ENCODE peak calls at places on chromosome 18, in six cellular contexts. One of them, this sample, is unnamed.

GRCh38 chr18:79873449-79874110 is 75.8 kb downstream of the KCNG2 start:
- DNase-seq in stimulated activated CD4-positive, alpha-beta T cell treated with anti-CD3 and anti-CD28 coated beads, Interleukin-15, amount 100 ng/mL, for 1 hour: no peak
- DNase-seq in stimulated activated naive CD4-positive, alpha-beta T cell treated with Interleukin-2 at 50 U/mL for 16 hours: no peak
- DNase-seq in CD8-positive, alpha-beta memory T cell: no peak
- DNase-seq in pons: no peak
- DNase-seq in cardiac muscle cell: peak
- DNase-seq in this sample: no peak

GRCh38 chr18:37298816-37299215 is 266.8 kb downstream of the CELF4 start:
- DNase-seq in stimulated activated CD4-positive, alpha-beta T cell treated with anti-CD3 and anti-CD28 coated beads, Interleukin-15, amount 100 ng/mL, for 1 hour: no peak
- DNase-seq in CD8-positive, alpha-beta memory T cell: no peak
- DNase-seq in cardiac muscle cell: no peak
- DNase-seq in pons: no peak
- DNase-seq in stimulated activated naive CD4-positive, alpha-beta T cell treated with Interleukin-2 at 50 U/mL for 16 hours: no peak
- DNase-seq in this sample: no peak

GRCh38 chr18:44851806-44852205 is 171.1 kb downstream of the SETBP1 start:
- DNase-seq in cardiac muscle cell: no peak
- DNase-seq in stimulated activated naive CD4-positive, alpha-beta T cell treated with Interleukin-2 at 50 U/mL for 16 hours: no peak
- DNase-seq in stimulated activated CD4-positive, alpha-beta T cell treated with anti-CD3 and anti-CD28 coated beads, Interleukin-15, amount 100 ng/mL, for 1 hour: no peak
- DNase-seq in CD8-positive, alpha-beta memory T cell: no peak
- DNase-seq in pons: no peak
- DNase-seq in this sample: peak

GRCh38 chr18:2907459-2908145 is 60.8 kb downstream of the EMILIN2 start:
- DNase-seq in pons: no peak
- DNase-seq in stimulated activated naive CD4-positive, alpha-beta T cell treated with Interleukin-2 at 50 U/mL for 16 hours: no peak
- DNase-seq in stimulated activated CD4-positive, alpha-beta T cell treated with anti-CD3 and anti-CD28 coated beads, Interleukin-15, amount 100 ng/mL, for 1 hour: no peak
- DNase-seq in CD8-positive, alpha-beta memory T cell: no peak
- DNase-seq in cardiac muscle cell: no peak
- DNase-seq in this sample: no peak

GRCh38 chr18:35174093-35174731 is 66.6 kb upstream of the ZNF397 start:
- DNase-seq in pons: peak
- DNase-seq in cardiac muscle cell: no peak
- DNase-seq in stimulated activated naive CD4-positive, alpha-beta T cell treated with Interleukin-2 at 50 U/mL for 16 hours: no peak
- DNase-seq in stimulated activated CD4-positive, alpha-beta T cell treated with anti-CD3 and anti-CD28 coated beads, Interleukin-15, amount 100 ng/mL, for 1 hour: no peak
- DNase-seq in CD8-positive, alpha-beta memory T cell: no peak
- DNase-seq in this sample: peak

GRCh38 chr18:42954887-42955286 is 160.6 kb downstream of the RIT2 start:
- DNase-seq in stimulated activated CD4-positive, alpha-beta T cell treated with anti-CD3 and anti-CD28 coated beads, Interleukin-15, amount 100 ng/mL, for 1 hour: no peak
- DNase-seq in cardiac muscle cell: no peak
- DNase-seq in pons: no peak
- DNase-seq in stimulated activated naive CD4-positive, alpha-beta T cell treated with Interleukin-2 at 50 U/mL for 16 hours: no peak
- DNase-seq in CD8-positive, alpha-beta memory T cell: no peak
- DNase-seq in this sample: no peak

GRCh38 chr18:46042571-46043123 is 29.4 kb downstream of the PSTPIP2 start:
- DNase-seq in stimulated activated CD4-positive, alpha-beta T cell treated with anti-CD3 and anti-CD28 coated beads, Interleukin-15, amount 100 ng/mL, for 1 hour: no peak
- DNase-seq in pons: peak
- DNase-seq in stimulated activated naive CD4-positive, alpha-beta T cell treated with Interleukin-2 at 50 U/mL for 16 hours: no peak
- DNase-seq in cardiac muscle cell: no peak
- DNase-seq in CD8-positive, alpha-beta memory T cell: no peak
- DNase-seq in this sample: no peak

GRCh38 chr18:25496544-25496943 is 144.6 kb upstream of the ZNF521 start:
- DNase-seq in cardiac muscle cell: no peak
- DNase-seq in CD8-positive, alpha-beta memory T cell: no peak
- DNase-seq in pons: no peak
- DNase-seq in stimulated activated naive CD4-positive, alpha-beta T cell treated with Interleukin-2 at 50 U/mL for 16 hours: no peak
- DNase-seq in stimulated activated CD4-positive, alpha-beta T cell treated with anti-CD3 and anti-CD28 coated beads, Interleukin-15, amount 100 ng/mL, for 1 hour: no peak
- DNase-seq in this sample: no peak

GRCh38 chr18:2878656-2879330 is 32.0 kb downstream of the EMILIN2 start:
- DNase-seq in pons: no peak
- DNase-seq in cardiac muscle cell: no peak
- DNase-seq in stimulated activated CD4-positive, alpha-beta T cell treated with anti-CD3 and anti-CD28 coated beads, Interleukin-15, amount 100 ng/mL, for 1 hour: no peak
- DNase-seq in CD8-positive, alpha-beta memory T cell: no peak
- DNase-seq in stimulated activated naive CD4-positive, alpha-beta T cell treated with Interleukin-2 at 50 U/mL for 16 hours: no peak
- DNase-seq in this sample: no peak

GRCh38 chr18:32037616-32038015 is 19.0 kb downstream of the RNF125 start:
- DNase-seq in cardiac muscle cell: no peak
- DNase-seq in pons: no peak
- DNase-seq in CD8-positive, alpha-beta memory T cell: no peak
- DNase-seq in stimulated activated CD4-positive, alpha-beta T cell treated with anti-CD3 and anti-CD28 coated beads, Interleukin-15, amount 100 ng/mL, for 1 hour: no peak
- DNase-seq in stimulated activated naive CD4-positive, alpha-beta T cell treated with Interleukin-2 at 50 U/mL for 16 hours: no peak
- DNase-seq in this sample: no peak

GRCh38 chr18:61901334-61901986 is 8.7 kb upstream of the RNF152 start:
- DNase-seq in CD8-positive, alpha-beta memory T cell: peak
- DNase-seq in cardiac muscle cell: peak
- DNase-seq in stimulated activated naive CD4-positive, alpha-beta T cell treated with Interleukin-2 at 50 U/mL for 16 hours: peak
- DNase-seq in stimulated activated CD4-positive, alpha-beta T cell treated with anti-CD3 and anti-CD28 coated beads, Interleukin-15, amount 100 ng/mL, for 1 hour: no peak
- DNase-seq in pons: no peak
- DNase-seq in this sample: peak

GRCh38 chr18:68447286-68447685 is 267.6 kb downstream of the TMX3 start:
- DNase-seq in stimulated activated naive CD4-positive, alpha-beta T cell treated with Interleukin-2 at 50 U/mL for 16 hours: no peak
- DNase-seq in cardiac muscle cell: no peak
- DNase-seq in pons: no peak
- DNase-seq in stimulated activated CD4-positive, alpha-beta T cell treated with anti-CD3 and anti-CD28 coated beads, Interleukin-15, amount 100 ng/mL, for 1 hour: no peak
- DNase-seq in CD8-positive, alpha-beta memory T cell: no peak
- DNase-seq in this sample: no peak